ENCODE peak calls at places on chromosomes 7 and 10, in six cellular contexts. Y is HepG2, O is SK-N-SH, X is GM12892, U is K562, V is H1. R is an unnamed sample.

GRCh38 chr7:95205821-95206220 is 118.5 kb downstream of the PON1 start:
- DNase-seq in X (no peak), O (no peak), V (no peak), U (no peak), Y (no peak), R (no peak)

GRCh38 chr7:13742126-13742525 is 247.3 kb downstream of the ETV1 start:
- DNase-seq in X (no peak), Y (no peak), V (no peak), U (no peak), O (no peak), R (no peak)

GRCh38 chr7:27122075-27122910 is 8.3 kb downstream of the HOXA4 start:
- DNase-seq in V (peak; percentile 52), O (no peak), X (no peak), U (no peak), Y (peak; percentile 94), R (no peak)

GRCh38 chr10:70803768-70804423 is 11.9 kb upstream of the SGPL1 start:
- DNase-seq in Y (no peak), O (no peak), V (no peak), X (no peak), U (no peak), R (no peak)

GRCh38 chr10:117668351-117669008 is 125.9 kb downstream of the EMX2 start:
- DNase-seq in V (no peak), U (no peak), Y (no peak), X (no peak), O (no peak), R (no peak)

GRCh38 chr10:44761076-44761475 is 150.1 kb upstream of the TMEM72 start:
- DNase-seq in X (no peak), O (no peak), U (no peak), V (no peak), Y (no peak), R (no peak)

GRCh38 chr7:1794888-1795542 is 124.9 kb downstream of the ELFN1 start:
- DNase-seq in Y (peak; percentile 49), V (no peak), X (no peak), U (no peak), O (no peak), R (no peak)

GRCh38 chr7:513521-514166 is 6.0 kb downstream of the PDGFA start:
- DNase-seq in O (no peak), V (no peak), Y (no peak), X (no peak), U (no peak), R (no peak)

GRCh38 chr10:103658049-103658577 is 164.6 kb downstream of the NEURL1 start:
- DNase-seq in V (no peak), X (no peak), O (no peak), U (no peak), Y (peak; percentile 94), R (no peak)

GRCh38 chr7:135185471-135186260 is 15.2 kb upstream of the CYREN start:
- DNase-seq in O (no peak), X (no peak), Y (no peak), U (no peak), V (no peak), R (no peak)

GRCh38 chr7:98877692-98878364 is 504 bp upstream of the TRRAP start:
- DNase-seq in U (no peak), X (no peak), V (no peak), O (peak; percentile 24), Y (no peak), R (no peak)

GRCh38 chr7:25752169-25752568 is 399.8 kb upstream of the NFE2L3 start:
- DNase-seq in Y (no peak), V (no peak), O (peak; percentile 41), X (no peak), U (no peak), R (no peak)

GRCh38 chr7:1691601-1692499 is 21.8 kb downstream of the ELFN1 start:
- DNase-seq in O (peak; percentile 18), X (no peak), V (peak; percentile 45), Y (no peak), U (no peak), R (no peak)

GRCh38 chr10:13890617-13891541 is 304.1 kb downstream of the PRPF18 start:
- DNase-seq in V (no peak), X (no peak), O (peak; percentile 69), Y (no peak), U (no peak), R (no peak)

GRCh38 chr10:132063432-132063831 is 2.3 kb upstream of the JAKMIP3 start:
- DNase-seq in U (no peak), Y (no peak), V (no peak), O (no peak), X (no peak), R (no peak)

GRCh38 chr10:101782811-101783735 is at the start of gene NPM3:
- DNase-seq in Y (peak; percentile 76), X (peak; percentile 90), U (peak; percentile 83), O (peak; percentile 94), V (peak; percentile 91), R (peak; percentile 88)

GRCh38 chr7:17564678-17565209 is 266.3 kb downstream of the AHR start:
- DNase-seq in Y (no peak), O (no peak), V (no peak), X (no peak), U (no peak), R (no peak)

GRCh38 chr10:112122827-112123226 is 60.7 kb downstream of the GPAM start:
- DNase-seq in U (no peak), V (no peak), Y (no peak), X (no peak), O (peak; percentile 32), R (no peak)

GRCh38 chr10:53102424-53102823 is 329.8 kb upstream of the MBL2 start:
- DNase-seq in O (no peak), U (no peak), X (no peak), Y (no peak), V (no peak), R (no peak)

GRCh38 chr7:98483964-98484545 is 83.2 kb upstream of the BAIAP2L1 start:
- DNase-seq in Y (no peak), V (no peak), U (no peak), X (no peak), O (no peak), R (no peak)

DNA sequence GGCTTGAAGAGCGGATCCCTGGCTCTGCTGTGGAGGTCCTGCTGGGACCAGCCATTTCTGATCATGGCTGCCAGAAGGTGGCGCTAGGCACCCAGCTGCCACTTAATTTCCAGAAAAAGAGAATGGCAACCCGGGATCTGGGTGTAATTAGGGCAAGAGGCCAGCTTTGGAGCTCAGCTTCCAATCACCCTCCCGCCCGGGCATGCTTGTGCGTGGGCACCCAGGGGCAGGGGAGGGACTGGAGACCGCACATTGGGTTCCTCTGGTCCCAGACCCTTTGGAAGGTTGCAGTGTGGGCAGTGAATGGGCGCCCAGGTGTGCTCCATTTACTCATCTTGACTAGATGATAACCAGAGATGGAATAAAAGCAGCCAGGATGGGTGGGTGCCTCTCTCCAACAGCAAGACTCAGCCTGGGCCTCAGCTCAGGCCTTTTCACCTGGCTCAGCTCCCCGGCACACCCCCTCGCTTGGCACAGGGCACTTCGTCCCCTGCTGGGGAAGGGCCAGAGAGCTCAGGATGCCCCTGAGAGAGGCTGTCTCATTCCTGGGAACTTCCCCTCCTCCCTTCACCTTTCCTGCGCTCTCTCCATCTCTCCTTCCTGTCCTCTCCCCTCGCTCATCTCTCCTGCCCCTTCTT is 14.7 kb downstream of the FAM241B start:
- DNase-seq in Y (peak; percentile 21), U (peak; percentile 81), O (peak; percentile 91), X (peak; percentile 61), V (peak; percentile 86), R (peak; percentile 75)
- TF ChIP-seq TAF1 in Y (no peak), U (no peak), O (no peak), X (no peak), V (no peak), R (no peak)

DNA sequence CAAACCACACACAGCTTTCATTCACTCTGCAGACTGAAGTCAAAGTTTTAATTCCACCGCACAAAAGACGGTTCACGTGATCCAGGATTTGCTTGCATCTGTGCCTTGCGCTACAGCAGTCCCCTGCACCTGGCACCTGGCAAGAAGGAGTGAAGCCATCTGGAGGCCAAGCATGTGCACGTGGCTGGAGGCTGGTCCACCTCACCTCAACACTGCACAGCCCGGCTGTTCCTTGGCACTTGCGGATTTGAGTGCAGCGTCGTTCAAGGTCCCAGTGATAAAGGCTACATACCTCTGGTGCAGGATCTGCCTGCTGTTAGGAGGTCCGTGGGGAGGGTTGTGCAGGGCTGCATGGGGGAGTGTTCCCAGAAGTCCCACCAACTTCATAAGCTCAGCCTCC is 248.5 kb upstream of the GRB10 start:
- DNase-seq in X (no peak), O (no peak), U (no peak), V (no peak), Y (no peak), R (no peak)
- TF ChIP-seq TAF1 in X (no peak), O (no peak), U (no peak), V (no peak), Y (no peak), R (no peak)

GRCh38 chr10:84194424-84195043 is at the start of gene CDHR1:
- DNase-seq in V (peak; percentile 77), Y (no peak), X (peak; percentile 61), O (peak; percentile 86), U (peak; percentile 89), R (peak; percentile 49)
- TF ChIP-seq TAF1 in V (no peak), Y (no peak), X (no peak), O (no peak), U (no peak), R (no peak)

GRCh38 chr7:50351267-50351666 is 46.8 kb downstream of the IKZF1 start:
- DNase-seq in Y (no peak), O (no peak), U (no peak), X (no peak), V (no peak), R (no peak)

GRCh38 chr7:50352282-50352681 is 47.8 kb downstream of the IKZF1 start:
- DNase-seq in Y (no peak), V (no peak), X (no peak), U (no peak), O (no peak), R (peak; percentile 46)

GRCh38 chr7:50349399-50349798 is 44.9 kb downstream of the IKZF1 start:
- DNase-seq in U (no peak), O (no peak), X (no peak), V (no peak), Y (no peak), R (no peak)

GRCh38 chr7:50348469-50349162 is 44.1 kb downstream of the IKZF1 start:
- DNase-seq in O (no peak), V (no peak), X (no peak), Y (no peak), U (no peak), R (no peak)

DNA sequence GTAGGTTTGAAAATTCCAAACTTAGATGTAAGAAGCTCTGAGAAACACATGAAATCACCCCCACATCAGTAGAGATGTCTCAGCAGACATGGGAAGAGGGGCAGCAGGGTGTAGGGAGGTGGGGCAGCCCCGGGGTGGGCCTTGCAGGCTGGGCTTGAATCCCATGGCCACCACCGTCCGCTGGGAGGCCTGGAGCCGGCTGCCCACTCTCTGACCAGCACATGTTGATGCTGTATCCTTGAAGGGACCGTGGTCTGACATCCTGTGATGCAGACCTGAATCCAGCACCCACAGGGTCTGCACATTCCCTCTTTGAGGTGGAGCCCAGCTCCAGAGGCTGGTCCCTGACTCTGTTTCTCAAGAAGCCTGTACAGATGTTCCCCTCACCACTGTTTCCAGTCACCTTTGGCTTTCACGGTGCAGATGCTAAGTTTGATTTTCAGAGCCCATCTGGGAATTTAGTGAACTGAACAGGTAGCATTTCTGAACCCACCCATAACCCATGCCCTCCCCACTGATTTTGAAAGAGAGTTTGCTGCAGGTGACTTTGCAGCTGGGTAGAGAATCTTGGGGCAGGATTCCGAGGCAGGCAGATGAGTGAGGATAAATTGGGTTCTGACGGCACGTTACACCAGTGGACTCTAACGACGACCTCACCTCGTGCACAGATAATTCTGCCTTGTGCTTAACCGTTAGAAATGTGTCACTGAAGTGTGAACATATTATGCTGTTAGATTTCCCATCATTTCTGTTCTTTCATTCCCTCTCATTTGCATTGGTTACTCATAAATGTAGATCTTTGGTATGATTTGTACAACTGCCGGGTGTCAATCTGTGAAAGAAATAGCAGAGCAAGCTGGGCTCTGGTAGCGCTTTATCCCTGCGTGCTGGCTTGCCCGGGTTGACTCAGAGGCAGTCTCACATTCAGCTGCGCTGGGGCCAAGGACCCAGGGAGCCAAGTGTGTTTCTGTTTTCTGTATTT is 45.7 kb downstream of the IKZF1 start:
- DNase-seq in X (no peak), O (no peak), U (no peak), Y (no peak), V (no peak), R (peak; percentile 45)
- TF ChIP-seq TAF1 in X (no peak), O (no peak), U (no peak), Y (no peak), V (no peak), R (peak; percentile 62)

R was measured in GM12891.